ENCODE peak calls at places on chromosomes 6 and 20, in nine cellular contexts. One of them, this sample, is unnamed.

GRCh38 chr6:136544326-136544725 is 5.9 kb downstream of the MAP7 start:
- DNase-seq in lower lobe of right lung: no peak
- DNase-seq in AG10803: no peak
- DNase-seq in astrocyte of the spinal cord: no peak
- DNase-seq in body of pancreas: no peak
- DNase-seq in CD8-positive, alpha-beta T cell: no peak
- DNase-seq in fibroblast of pulmonary artery: no peak
- DNase-seq in heart right ventricle: no peak
- DNase-seq in BJ: no peak
- DNase-seq in this sample: no peak

GRCh38 chr20:17771206-17772004 is 71.6 kb downstream of the BANF2 start:
- DNase-seq in heart right ventricle: no peak
- DNase-seq in AG10803: peak
- DNase-seq in body of pancreas: no peak
- DNase-seq in lower lobe of right lung: peak
- DNase-seq in CD8-positive, alpha-beta T cell: no peak
- DNase-seq in astrocyte of the spinal cord: no peak
- DNase-seq in fibroblast of pulmonary artery: no peak
- DNase-seq in BJ: no peak
- DNase-seq in this sample: no peak

GRCh38 chr6:66032626-66033025 is 325.6 kb upstream of the EYS start:
- DNase-seq in AG10803: no peak
- DNase-seq in fibroblast of pulmonary artery: no peak
- DNase-seq in heart right ventricle: no peak
- DNase-seq in body of pancreas: no peak
- DNase-seq in astrocyte of the spinal cord: no peak
- DNase-seq in lower lobe of right lung: no peak
- DNase-seq in BJ: no peak
- DNase-seq in CD8-positive, alpha-beta T cell: no peak
- DNase-seq in this sample: no peak

GRCh38 chr6:134698228-134698627 is 251.7 kb downstream of the ALDH8A1 start:
- DNase-seq in fibroblast of pulmonary artery: no peak
- DNase-seq in lower lobe of right lung: no peak
- DNase-seq in heart right ventricle: no peak
- DNase-seq in AG10803: peak
- DNase-seq in CD8-positive, alpha-beta T cell: no peak
- DNase-seq in astrocyte of the spinal cord: no peak
- DNase-seq in body of pancreas: no peak
- DNase-seq in BJ: no peak
- DNase-seq in this sample: no peak

GRCh38 chr6:100774681-100775080 is 106.4 kb downstream of the ASCC3 start:
- DNase-seq in fibroblast of pulmonary artery: peak
- DNase-seq in astrocyte of the spinal cord: peak
- DNase-seq in AG10803: peak
- DNase-seq in CD8-positive, alpha-beta T cell: no peak
- DNase-seq in heart right ventricle: no peak
- DNase-seq in BJ: no peak
- DNase-seq in lower lobe of right lung: no peak
- DNase-seq in body of pancreas: no peak
- DNase-seq in this sample: no peak

GRCh38 chr6:131001945-131002661 is 60.9 kb downstream of the EPB41L2 start:
- DNase-seq in lower lobe of right lung: no peak
- DNase-seq in body of pancreas: no peak
- DNase-seq in heart right ventricle: no peak
- DNase-seq in BJ: no peak
- DNase-seq in CD8-positive, alpha-beta T cell: no peak
- DNase-seq in AG10803: peak
- DNase-seq in fibroblast of pulmonary artery: peak
- DNase-seq in astrocyte of the spinal cord: no peak
- DNase-seq in this sample: peak

GRCh38 chr20:6657904-6658303 is 109.6 kb upstream of the BMP2 start:
- DNase-seq in lower lobe of right lung: no peak
- DNase-seq in body of pancreas: no peak
- DNase-seq in heart right ventricle: no peak
- DNase-seq in BJ: no peak
- DNase-seq in astrocyte of the spinal cord: no peak
- DNase-seq in CD8-positive, alpha-beta T cell: no peak
- DNase-seq in fibroblast of pulmonary artery: no peak
- DNase-seq in AG10803: no peak
- DNase-seq in this sample: no peak

GRCh38 chr6:48061630-48062029 is 49.4 kb downstream of the PTCHD4 start:
- DNase-seq in heart right ventricle: no peak
- DNase-seq in lower lobe of right lung: no peak
- DNase-seq in astrocyte of the spinal cord: peak
- DNase-seq in BJ: no peak
- DNase-seq in AG10803: peak
- DNase-seq in fibroblast of pulmonary artery: peak
- DNase-seq in CD8-positive, alpha-beta T cell: no peak
- DNase-seq in body of pancreas: no peak
- DNase-seq in this sample: peak

GRCh38 chr6:42396720-42397119 is 55.0 kb downstream of the TRERF1 start:
- DNase-seq in heart right ventricle: no peak
- DNase-seq in fibroblast of pulmonary artery: no peak
- DNase-seq in lower lobe of right lung: no peak
- DNase-seq in CD8-positive, alpha-beta T cell: peak
- DNase-seq in BJ: no peak
- DNase-seq in AG10803: no peak
- DNase-seq in astrocyte of the spinal cord: no peak
- DNase-seq in body of pancreas: no peak
- DNase-seq in this sample: no peak
- TF ChIP-seq CTCF in heart right ventricle: no peak
- TF ChIP-seq CTCF in fibroblast of pulmonary artery: no peak
- TF ChIP-seq CTCF in lower lobe of right lung: no peak
- TF ChIP-seq CTCF in CD8-positive, alpha-beta T cell: no peak
- TF ChIP-seq CTCF in BJ: no peak
- TF ChIP-seq CTCF in AG10803: no peak
- TF ChIP-seq CTCF in astrocyte of the spinal cord: no peak
- TF ChIP-seq CTCF in body of pancreas: no peak
- TF ChIP-seq CTCF in this sample: peak

GRCh38 chr6:21586760-21587181 is 6.8 kb upstream of the SOX4 start:
- DNase-seq in astrocyte of the spinal cord: no peak
- DNase-seq in AG10803: no peak
- DNase-seq in fibroblast of pulmonary artery: no peak
- DNase-seq in body of pancreas: peak
- DNase-seq in lower lobe of right lung: peak
- DNase-seq in heart right ventricle: peak
- DNase-seq in CD8-positive, alpha-beta T cell: no peak
- DNase-seq in BJ: no peak
- DNase-seq in this sample: no peak

GRCh38 chr6:21588812-21589811 is 4.4 kb upstream of the SOX4 start:
- DNase-seq in BJ: peak
- DNase-seq in astrocyte of the spinal cord: peak
- DNase-seq in body of pancreas: peak
- DNase-seq in heart right ventricle: peak
- DNase-seq in AG10803: peak
- DNase-seq in CD8-positive, alpha-beta T cell: peak
- DNase-seq in fibroblast of pulmonary artery: peak
- DNase-seq in lower lobe of right lung: peak
- DNase-seq in this sample: peak

GRCh38 chr6:21587925-21588811 is 5.4 kb upstream of the SOX4 start:
- DNase-seq in CD8-positive, alpha-beta T cell: peak
- DNase-seq in fibroblast of pulmonary artery: peak
- DNase-seq in AG10803: peak
- DNase-seq in heart right ventricle: peak
- DNase-seq in lower lobe of right lung: peak
- DNase-seq in BJ: no peak
- DNase-seq in astrocyte of the spinal cord: peak
- DNase-seq in body of pancreas: peak
- DNase-seq in this sample: peak

GRCh38 chr6:21587182-21587924 is 6.2 kb upstream of the SOX4 start:
- DNase-seq in heart right ventricle: peak
- DNase-seq in fibroblast of pulmonary artery: peak
- DNase-seq in body of pancreas: peak
- DNase-seq in CD8-positive, alpha-beta T cell: peak
- DNase-seq in BJ: no peak
- DNase-seq in lower lobe of right lung: peak
- DNase-seq in AG10803: peak
- DNase-seq in astrocyte of the spinal cord: peak
- DNase-seq in this sample: peak

DNA sequence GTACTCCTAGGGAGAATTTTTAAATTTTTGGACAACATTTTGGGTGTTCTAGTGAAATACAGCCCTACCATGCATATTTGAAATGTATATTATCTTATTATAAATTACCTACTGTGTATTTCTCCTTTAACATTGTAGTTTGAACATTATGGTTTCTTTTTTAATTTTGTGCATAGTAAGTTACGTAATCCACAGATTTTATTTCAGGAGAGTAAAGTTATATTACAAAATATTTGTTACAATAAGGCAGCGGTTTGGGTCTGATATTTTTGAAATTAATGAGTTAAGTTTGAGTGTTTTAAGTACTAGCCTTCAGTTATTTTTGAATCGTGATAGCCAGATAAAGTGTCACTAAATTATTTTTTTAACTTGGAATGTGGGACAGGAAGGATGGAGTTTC is 7.3 kb upstream of the SOX4 start:
- DNase-seq in AG10803: no peak
- DNase-seq in fibroblast of pulmonary artery: no peak
- DNase-seq in heart right ventricle: no peak
- DNase-seq in astrocyte of the spinal cord: no peak
- DNase-seq in body of pancreas: no peak
- DNase-seq in CD8-positive, alpha-beta T cell: no peak
- DNase-seq in lower lobe of right lung: no peak
- DNase-seq in BJ: no peak
- DNase-seq in this sample: no peak
- H3K4me3 ChIP-seq in AG10803: no peak
- H3K4me3 ChIP-seq in fibroblast of pulmonary artery: no peak
- H3K4me3 ChIP-seq in heart right ventricle: no peak
- H3K4me3 ChIP-seq in astrocyte of the spinal cord: no peak
- H3K4me3 ChIP-seq in body of pancreas: no peak
- H3K4me3 ChIP-seq in CD8-positive, alpha-beta T cell: no peak
- H3K4me3 ChIP-seq in lower lobe of right lung: no peak
- H3K4me3 ChIP-seq in BJ: no peak
- H3K4me3 ChIP-seq in this sample: no peak

GRCh38 chr6:4017847-4018193 is 61.1 kb downstream of the FAM217A start:
- DNase-seq in CD8-positive, alpha-beta T cell: no peak
- DNase-seq in AG10803: peak
- DNase-seq in fibroblast of pulmonary artery: peak
- DNase-seq in heart right ventricle: no peak
- DNase-seq in lower lobe of right lung: no peak
- DNase-seq in astrocyte of the spinal cord: peak
- DNase-seq in body of pancreas: no peak
- DNase-seq in BJ: no peak
- DNase-seq in this sample: peak

GRCh38 chr6:4017058-4017457 is 61.9 kb downstream of the FAM217A start:
- DNase-seq in astrocyte of the spinal cord: no peak
- DNase-seq in heart right ventricle: no peak
- DNase-seq in AG10803: no peak
- DNase-seq in lower lobe of right lung: no peak
- DNase-seq in BJ: no peak
- DNase-seq in CD8-positive, alpha-beta T cell: no peak
- DNase-seq in fibroblast of pulmonary artery: no peak
- DNase-seq in body of pancreas: no peak
- DNase-seq in this sample: no peak

GRCh38 chr6:4020822-4021132 is 58.2 kb downstream of the FAM217A start:
- DNase-seq in heart right ventricle: no peak
- DNase-seq in lower lobe of right lung: no peak
- DNase-seq in BJ: no peak
- DNase-seq in body of pancreas: no peak
- DNase-seq in CD8-positive, alpha-beta T cell: no peak
- DNase-seq in AG10803: no peak
- DNase-seq in fibroblast of pulmonary artery: no peak
- DNase-seq in astrocyte of the spinal cord: no peak
- DNase-seq in this sample: no peak

GRCh38 chr6:4021133-4021861 is 57.6 kb downstream of the FAM217A start:
- DNase-seq in body of pancreas: peak
- DNase-seq in astrocyte of the spinal cord: peak
- DNase-seq in heart right ventricle: peak
- DNase-seq in CD8-positive, alpha-beta T cell: peak
- DNase-seq in lower lobe of right lung: peak
- DNase-seq in BJ: peak
- DNase-seq in AG10803: peak
- DNase-seq in fibroblast of pulmonary artery: peak
- DNase-seq in this sample: peak

DNA sequence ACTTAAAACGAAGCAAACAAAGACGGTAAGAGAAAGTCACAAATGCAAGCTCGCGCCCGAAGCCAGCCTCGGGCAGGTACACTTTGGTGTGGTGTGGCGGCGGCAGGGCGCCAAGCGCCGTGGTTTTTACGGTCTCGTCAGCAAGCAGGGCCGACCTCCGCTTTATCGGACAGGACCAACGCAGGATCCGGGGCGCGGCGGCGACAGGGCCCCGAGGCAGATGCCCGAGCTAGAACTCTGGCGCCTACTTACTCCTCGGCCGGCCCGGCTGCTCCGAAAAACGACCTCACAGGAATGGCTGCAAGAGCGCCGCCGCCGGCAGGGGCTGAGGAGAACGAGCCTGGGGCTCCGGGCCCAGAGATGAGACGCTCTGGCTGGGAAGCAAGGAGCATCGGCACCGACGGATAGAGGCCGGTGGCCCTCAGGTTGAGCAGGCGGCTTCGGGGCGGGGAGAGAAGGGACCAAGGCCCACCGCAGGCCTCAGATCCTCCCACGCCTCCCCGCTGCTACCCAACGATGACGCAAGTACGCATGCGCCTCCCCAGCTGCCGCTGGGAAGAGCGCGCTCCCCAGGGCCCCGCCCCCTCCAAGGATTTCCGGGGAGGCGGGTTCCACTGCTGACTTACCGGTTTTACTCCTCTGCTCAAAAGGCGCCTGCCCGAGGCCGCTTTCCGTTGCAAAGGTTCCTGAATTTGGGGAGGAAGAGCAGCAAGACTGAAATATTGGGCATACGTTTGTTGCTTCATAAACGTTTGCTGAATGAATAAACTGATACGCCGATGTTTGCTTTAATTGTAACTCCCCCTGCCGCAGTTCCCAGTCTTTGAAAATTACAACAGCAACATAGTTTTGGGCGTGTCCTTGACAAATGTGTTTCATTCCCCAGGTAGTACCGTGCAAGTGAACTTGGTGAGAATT is 60.5 kb downstream of the FAM217A start:
- DNase-seq in fibroblast of pulmonary artery: peak
- DNase-seq in body of pancreas: peak
- DNase-seq in astrocyte of the spinal cord: peak
- DNase-seq in BJ: peak
- DNase-seq in AG10803: peak
- DNase-seq in heart right ventricle: peak
- DNase-seq in CD8-positive, alpha-beta T cell: peak
- DNase-seq in lower lobe of right lung: peak
- DNase-seq in this sample: peak
- TF ChIP-seq CTCF in fibroblast of pulmonary artery: peak
- TF ChIP-seq CTCF in body of pancreas: peak
- TF ChIP-seq CTCF in astrocyte of the spinal cord: peak
- TF ChIP-seq CTCF in BJ: peak
- TF ChIP-seq CTCF in AG10803: peak
- TF ChIP-seq CTCF in heart right ventricle: peak
- TF ChIP-seq CTCF in CD8-positive, alpha-beta T cell: no peak
- TF ChIP-seq CTCF in lower lobe of right lung: peak
- TF ChIP-seq CTCF in this sample: peak

GRCh38 chr6:166251196-166251595 is 57.0 kb downstream of the PRR18 start:
- DNase-seq in lower lobe of right lung: no peak
- DNase-seq in heart right ventricle: no peak
- DNase-seq in CD8-positive, alpha-beta T cell: no peak
- DNase-seq in fibroblast of pulmonary artery: no peak
- DNase-seq in AG10803: no peak
- DNase-seq in BJ: no peak
- DNase-seq in astrocyte of the spinal cord: no peak
- DNase-seq in body of pancreas: no peak
- DNase-seq in this sample: no peak

GRCh38 chr6:166251655-166252054 is 56.5 kb downstream of the PRR18 start:
- DNase-seq in CD8-positive, alpha-beta T cell: no peak
- DNase-seq in heart right ventricle: no peak
- DNase-seq in body of pancreas: no peak
- DNase-seq in BJ: no peak
- DNase-seq in AG10803: no peak
- DNase-seq in fibroblast of pulmonary artery: no peak
- DNase-seq in lower lobe of right lung: no peak
- DNase-seq in astrocyte of the spinal cord: no peak
- DNase-seq in this sample: no peak

GRCh38 chr6:166257911-166258318 is 50.3 kb downstream of the PRR18 start:
- DNase-seq in BJ: no peak
- DNase-seq in AG10803: no peak
- DNase-seq in fibroblast of pulmonary artery: no peak
- DNase-seq in lower lobe of right lung: no peak
- DNase-seq in CD8-positive, alpha-beta T cell: peak
- DNase-seq in heart right ventricle: no peak
- DNase-seq in astrocyte of the spinal cord: no peak
- DNase-seq in body of pancreas: no peak
- DNase-seq in this sample: no peak

GRCh38 chr6:166253277-166254229 is 54.6 kb downstream of the PRR18 start:
- DNase-seq in body of pancreas: no peak
- DNase-seq in AG10803: no peak
- DNase-seq in BJ: no peak
- DNase-seq in fibroblast of pulmonary artery: no peak
- DNase-seq in heart right ventricle: no peak
- DNase-seq in lower lobe of right lung: peak
- DNase-seq in CD8-positive, alpha-beta T cell: peak
- DNase-seq in astrocyte of the spinal cord: no peak
- DNase-seq in this sample: no peak

GRCh38 chr6:166252601-166253000 is 55.6 kb downstream of the PRR18 start:
- DNase-seq in astrocyte of the spinal cord: no peak
- DNase-seq in CD8-positive, alpha-beta T cell: no peak
- DNase-seq in fibroblast of pulmonary artery: no peak
- DNase-seq in BJ: no peak
- DNase-seq in heart right ventricle: no peak
- DNase-seq in AG10803: no peak
- DNase-seq in body of pancreas: no peak
- DNase-seq in lower lobe of right lung: no peak
- DNase-seq in this sample: no peak
- H3K4me3 ChIP-seq in astrocyte of the spinal cord: no peak
- H3K4me3 ChIP-seq in CD8-positive, alpha-beta T cell: no peak
- H3K4me3 ChIP-seq in fibroblast of pulmonary artery: no peak
- H3K4me3 ChIP-seq in BJ: no peak
- H3K4me3 ChIP-seq in heart right ventricle: no peak
- H3K4me3 ChIP-seq in AG10803: no peak
- H3K4me3 ChIP-seq in body of pancreas: no peak
- H3K4me3 ChIP-seq in lower lobe of right lung: no peak
- H3K4me3 ChIP-seq in this sample: no peak

This sample was measured in fibroblast of the aortic adventitia.